ENCODE peak calls at places on chromosomes 6 and 20, in four cellular contexts. E is bronchial epithelial cell, J is HCT116, G is mammary epithelial cell. I is an unnamed sample.

GRCh38 chr6:27213544-27214125 is 33.9 kb upstream of the PRSS16 start:
- DNase-seq in E (peak; percentile 21), J (no peak), G (peak; percentile 40), I (peak; percentile 49)

GRCh38 chr6:57305112-57305511 is 12.3 kb upstream of the PRIM2 start:
- DNase-seq in E (no peak), J (no peak), G (no peak), I (no peak)

GRCh38 chr6:147361582-147361981 is 146.9 kb upstream of the SAMD5 start:
- DNase-seq in E (no peak), J (no peak), G (no peak), I (no peak)

GRCh38 chr6:123570813-123571684 is 65.7 kb downstream of the TRDN start:
- DNase-seq in E (no peak), J (no peak), G (no peak), I (no peak)

GRCh38 chr6:20166226-20166625 is 46.0 kb downstream of the MBOAT1 start:
- DNase-seq in E (no peak), J (no peak), G (no peak), I (no peak)

GRCh38 chr20:51860015-51860882 is 57.9 kb upstream of the SALL4 start:
- DNase-seq in E (no peak), J (no peak), G (no peak), I (no peak)

GRCh38 chr6:45420909-45421699 is 43.4 kb upstream of the SUPT3H start:
- DNase-seq in E (no peak), J (no peak), G (no peak), I (no peak)

GRCh38 chr6:108161724-108162282 is 4.0 kb upstream of the NR2E1 start:
- DNase-seq in E (no peak), J (no peak), G (no peak), I (no peak)

GRCh38 chr6:80077067-80077466 is 29.4 kb upstream of the BCKDHB start:
- DNase-seq in E (no peak), J (no peak), G (no peak), I (no peak)

GRCh38 chr20:2295886-2296544 is at the start of gene TGM3:
- DNase-seq in E (no peak), J (no peak), G (no peak), I (no peak)

GRCh38 chr6:2061880-2062279 is 183.5 kb downstream of the GMDS start:
- DNase-seq in E (no peak), J (no peak), G (no peak), I (no peak)

GRCh38 chr6:105780146-105780860 is 305.8 kb upstream of the PRDM1 start:
- DNase-seq in E (peak; percentile 61), J (peak; percentile 21), G (peak; percentile 90), I (peak; percentile 92)

GRCh38 chr20:41394931-41395668 is 28.5 kb upstream of the EMILIN3 start:
- DNase-seq in E (no peak), J (no peak), G (no peak), I (no peak)

GRCh38 chr20:46022411-46023147 is 6.4 kb upstream of the SLC12A5 start:
- DNase-seq in E (no peak), J (no peak), G (peak; percentile 23), I (peak; percentile 49)

GRCh38 chr20:59422911-59423520 is 122.6 kb downstream of the EDN3 start:
- DNase-seq in E (no peak), J (no peak), G (no peak), I (no peak)

GRCh38 chr6:106702046-106702445 is 72.7 kb downstream of the QRSL1 start:
- DNase-seq in E (no peak), J (no peak), G (no peak), I (no peak)

GRCh38 chr6:43401730-43402129 is 25.6 kb upstream of the ABCC10 start:
- DNase-seq in E (no peak), J (no peak), G (no peak), I (no peak)

GRCh38 chr6:105620878-105621277 is 218.0 kb upstream of the PREP start:
- DNase-seq in E (no peak), J (no peak), G (peak; percentile 68), I (no peak)

GRCh38 chr6:44967481-44967880 is 360.6 kb upstream of the RUNX2 start:
- DNase-seq in E (peak; percentile 15), J (no peak), G (peak; percentile 7), I (peak; percentile 4)

GRCh38 chr6:4664117-4664626 is 112.0 kb upstream of the CDYL start:
- DNase-seq in E (peak; percentile 18), J (no peak), G (no peak), I (peak; percentile 34)

GRCh38 chr6:73955800-73956199 is 259.8 kb downstream of the CD109 start:
- DNase-seq in E (no peak), J (no peak), G (peak; percentile 16), I (no peak)

GRCh38 chr20:18004389-18005031 is 35.7 kb downstream of the MGME1 start:
- DNase-seq in E (no peak), J (no peak), G (no peak), I (no peak)

GRCh38 chr6:135935951-135936601 is 84.6 kb downstream of the PDE7B start:
- DNase-seq in E (peak; percentile 68), J (no peak), G (peak; percentile 42), I (peak; percentile 43)

GRCh38 chr20:39376788-39377187 is 414.6 kb downstream of the DHX35 start:
- DNase-seq in E (no peak), J (no peak), G (no peak), I (no peak)

GRCh38 chr20:22836211-22836610 is 198.9 kb upstream of the SSTR4 start:
- DNase-seq in E (peak; percentile 77), J (no peak), G (peak; percentile 35), I (peak; percentile 86)

GRCh38 chr6:81767163-81768000 is 14.9 kb upstream of the TENT5A start:
- DNase-seq in E (no peak), J (no peak), G (peak; percentile 5), I (peak; percentile 45)

DNA sequence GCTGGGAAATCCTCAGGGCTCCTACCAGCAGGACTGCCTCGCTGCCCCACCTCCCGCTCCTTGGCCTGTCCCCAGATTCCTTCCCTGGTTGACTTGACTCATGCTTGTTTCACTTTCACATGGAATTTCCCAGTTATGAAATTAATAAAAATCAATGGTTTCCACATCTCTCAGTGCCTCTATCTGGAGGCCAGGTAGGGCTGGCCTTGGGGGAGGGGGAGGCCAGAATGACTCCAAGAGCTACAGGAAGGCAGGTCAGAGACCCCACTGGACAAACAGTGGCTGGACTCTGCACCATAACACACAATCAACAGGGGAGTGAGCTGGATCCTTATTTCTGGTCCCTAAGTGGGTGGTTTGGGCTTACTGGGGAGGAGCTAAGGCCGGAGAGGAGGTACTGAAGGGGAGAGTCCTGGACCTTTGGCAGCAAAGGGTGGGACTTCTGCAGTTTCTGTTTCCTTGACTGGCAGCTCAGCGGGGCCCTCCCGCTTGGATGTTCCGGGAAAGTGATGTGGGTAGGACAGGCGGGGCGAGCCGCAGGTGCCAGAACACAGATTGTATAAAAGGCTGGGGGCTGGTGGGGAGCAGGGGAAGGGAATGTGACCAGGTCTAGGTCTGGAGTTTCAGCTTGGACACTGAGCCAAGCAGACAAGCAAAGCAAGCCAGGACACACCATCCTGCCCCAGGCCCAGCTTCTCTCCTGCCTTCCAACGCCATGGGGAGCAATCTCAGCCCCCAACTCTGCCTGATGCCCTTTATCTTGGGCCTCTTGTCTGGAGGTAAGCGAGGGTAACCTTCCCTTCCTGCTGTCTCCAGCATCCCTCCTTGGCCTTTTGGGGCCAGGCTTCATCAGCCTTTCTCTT is at the start of gene CFB:
- DNase-seq in E (peak; percentile 87), J (no peak), G (peak; percentile 95), I (peak; percentile 91)
- H3K4me3 ChIP-seq in E (peak within 1 kb of the TSS; percentile 15), J (no peak within 1 kb of the TSS), G (peak within 1 kb of the TSS; percentile 4), I (no peak within 1 kb of the TSS)

DNA sequence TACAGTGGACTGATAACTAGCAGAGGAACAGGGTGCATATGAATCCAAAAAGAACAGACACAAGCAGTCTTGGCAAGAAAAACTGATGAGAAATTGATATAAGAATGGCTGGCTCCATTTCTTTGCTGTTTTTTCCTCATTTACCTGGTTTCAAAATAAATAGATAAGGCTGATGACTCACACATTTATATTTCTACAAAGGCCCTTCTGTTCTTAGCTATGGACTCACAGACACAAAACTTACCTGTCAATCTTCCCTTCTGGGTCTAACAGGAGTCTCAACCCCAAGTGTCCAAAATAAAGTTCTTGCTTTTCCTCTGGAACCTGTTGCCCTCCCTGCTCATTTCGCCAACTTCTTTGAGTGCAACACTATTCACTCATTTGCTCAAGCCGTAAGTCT is 954 bp downstream of the SLC17A4 start:
- DNase-seq in E (no peak), J (no peak), G (no peak), I (no peak)
- TF ChIP-seq CTCF in E (no peak), J (no peak), G (no peak), I (no peak)

DNA sequence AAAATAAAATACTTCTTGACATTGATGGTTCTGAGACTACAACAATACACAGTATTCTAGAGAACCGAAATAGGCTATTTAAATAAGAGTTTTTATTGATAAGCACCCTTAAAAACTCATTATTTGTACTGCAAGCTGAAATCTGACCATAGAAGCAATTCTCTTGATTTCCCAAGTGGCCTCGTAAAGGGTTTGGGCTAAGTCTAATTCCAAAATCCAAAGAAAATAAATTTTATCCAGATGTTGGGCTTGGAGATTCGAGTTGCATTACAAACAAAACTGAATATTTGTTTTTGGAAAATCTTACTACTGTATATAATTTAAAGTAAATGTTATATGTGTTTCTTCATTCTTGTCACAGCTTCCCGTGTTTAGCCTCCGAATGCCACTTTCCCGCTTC is 47.2 kb downstream of the PRL start:
- DNase-seq in E (no peak), J (no peak), G (no peak), I (no peak)
- H3K4me3 ChIP-seq in E (no peak overlapping the region), J (no peak overlapping the region), G (no peak overlapping the region), I (no peak overlapping the region)

DNA sequence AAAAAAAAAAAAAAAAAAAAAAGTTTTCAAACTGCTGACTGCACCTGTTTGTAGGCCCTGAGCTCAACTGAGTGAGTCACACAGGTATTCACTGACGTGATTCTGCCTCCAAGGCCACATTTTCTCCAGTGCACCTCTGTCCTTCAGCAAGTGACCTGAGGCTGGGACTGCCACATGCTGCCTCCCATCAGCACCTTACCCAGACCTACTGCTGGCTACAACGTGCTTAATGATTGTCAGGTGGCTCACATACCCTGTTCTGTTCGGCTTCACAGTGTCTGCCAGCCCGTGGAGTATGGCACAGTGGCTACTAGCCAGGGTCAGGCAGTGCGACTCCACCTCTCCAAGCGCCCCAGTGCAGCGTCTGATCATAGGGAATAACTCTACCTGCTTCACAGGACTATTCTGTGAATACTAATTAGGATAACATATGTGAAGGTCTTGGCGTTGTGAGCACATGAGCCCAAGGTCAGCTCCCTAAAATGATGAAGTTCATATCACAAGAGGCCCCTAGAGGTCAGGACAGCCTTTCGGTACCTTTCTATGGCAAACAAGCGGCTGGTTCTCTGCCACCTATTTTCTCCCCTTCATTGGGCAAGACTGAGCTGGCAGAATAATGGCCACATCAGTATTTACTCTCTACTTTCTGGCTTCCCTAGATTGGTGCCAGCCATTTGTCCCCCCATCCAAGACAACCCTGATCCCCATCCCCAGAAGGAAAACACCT is 28.1 kb downstream of the RIPOR3 start:
- DNase-seq in E (peak; percentile 79), J (peak; percentile 36), G (peak; percentile 71), I (peak; percentile 84)
- TF ChIP-seq CTCF in E (peak; percentile 37), J (peak; percentile 34), G (peak; percentile 53), I (peak; percentile 17)

GRCh38 chr6:148572676-148573335 is 174.0 kb upstream of the UST start:
- DNase-seq in E (no peak), J (no peak), G (no peak), I (no peak)
- H3K4me3 ChIP-seq in E (no peak overlapping the region), J (no peak overlapping the region), G (no peak overlapping the region), I (no peak overlapping the region)

I was measured in epithelial cell of esophagus.